ENCODE peak calls at places on chromosome 15, in eight cellular contexts. One of them, this sample, is unnamed.

GRCh38 chr15:60004019-60004845 is at the start of gene FOXB1:
- DNase-seq in Peyer's patch: no peak
- DNase-seq in activated CD4-positive, alpha-beta T cell treated with anti-CD3 and anti-CD28 coated beads for 48 hours: peak; percentile 45
- DNase-seq in T-helper 2 cell: no peak
- DNase-seq in GM03348: no peak
- DNase-seq in neuronal stem cell: peak; percentile 80
- DNase-seq in left ventricle myocardium inferior: no peak
- DNase-seq in germinal center: no peak
- DNase-seq in this sample: no peak

GRCh38 chr15:76904461-76905012 is 603 bp downstream of the SCAPER start:
- DNase-seq in Peyer's patch: peak; percentile 44
- DNase-seq in activated CD4-positive, alpha-beta T cell treated with anti-CD3 and anti-CD28 coated beads for 48 hours: peak; percentile 18
- DNase-seq in T-helper 2 cell: peak; percentile 8
- DNase-seq in GM03348: peak; percentile 41
- DNase-seq in neuronal stem cell: peak; percentile 38
- DNase-seq in left ventricle myocardium inferior: no peak
- DNase-seq in germinal center: peak; percentile 14
- DNase-seq in this sample: no peak

GRCh38 chr15:74200394-74200793 is 2.2 kb downstream of the STRA6 start:
- DNase-seq in Peyer's patch: no peak
- DNase-seq in activated CD4-positive, alpha-beta T cell treated with anti-CD3 and anti-CD28 coated beads for 48 hours: no peak
- DNase-seq in T-helper 2 cell: no peak
- DNase-seq in GM03348: peak; percentile 88
- DNase-seq in neuronal stem cell: no peak
- DNase-seq in left ventricle myocardium inferior: no peak
- DNase-seq in germinal center: no peak
- DNase-seq in this sample: no peak

GRCh38 chr15:78360426-78360825 is 20.3 kb downstream of the CRABP1 start:
- DNase-seq in Peyer's patch: no peak
- DNase-seq in activated CD4-positive, alpha-beta T cell treated with anti-CD3 and anti-CD28 coated beads for 48 hours: no peak
- DNase-seq in T-helper 2 cell: no peak
- DNase-seq in GM03348: no peak
- DNase-seq in neuronal stem cell: no peak
- DNase-seq in left ventricle myocardium inferior: peak; percentile 34
- DNase-seq in germinal center: no peak
- DNase-seq in this sample: peak; percentile 69

GRCh38 chr15:72482275-72482674 is 8.1 kb downstream of the ARIH1 start:
- DNase-seq in Peyer's patch: no peak
- DNase-seq in activated CD4-positive, alpha-beta T cell treated with anti-CD3 and anti-CD28 coated beads for 48 hours: no peak
- DNase-seq in T-helper 2 cell: no peak
- DNase-seq in GM03348: no peak
- DNase-seq in neuronal stem cell: no peak
- DNase-seq in left ventricle myocardium inferior: no peak
- DNase-seq in germinal center: no peak
- DNase-seq in this sample: no peak

GRCh38 chr15:34754171-34754580 is 622 bp downstream of the GJD2 start:
- DNase-seq in Peyer's patch: no peak
- DNase-seq in activated CD4-positive, alpha-beta T cell treated with anti-CD3 and anti-CD28 coated beads for 48 hours: no peak
- DNase-seq in T-helper 2 cell: no peak
- DNase-seq in GM03348: no peak
- DNase-seq in neuronal stem cell: no peak
- DNase-seq in left ventricle myocardium inferior: no peak
- DNase-seq in germinal center: no peak
- DNase-seq in this sample: no peak

GRCh38 chr15:33048255-33048654 is 146.3 kb downstream of the FMN1 start:
- DNase-seq in Peyer's patch: no peak
- DNase-seq in activated CD4-positive, alpha-beta T cell treated with anti-CD3 and anti-CD28 coated beads for 48 hours: no peak
- DNase-seq in T-helper 2 cell: no peak
- DNase-seq in GM03348: no peak
- DNase-seq in neuronal stem cell: peak; percentile 36
- DNase-seq in left ventricle myocardium inferior: no peak
- DNase-seq in germinal center: no peak
- DNase-seq in this sample: no peak

GRCh38 chr15:39504812-39505211 is 76.1 kb upstream of the THBS1 start:
- DNase-seq in Peyer's patch: no peak
- DNase-seq in activated CD4-positive, alpha-beta T cell treated with anti-CD3 and anti-CD28 coated beads for 48 hours: no peak
- DNase-seq in T-helper 2 cell: no peak
- DNase-seq in GM03348: peak; percentile 60
- DNase-seq in neuronal stem cell: no peak
- DNase-seq in left ventricle myocardium inferior: no peak
- DNase-seq in germinal center: no peak
- DNase-seq in this sample: peak; percentile 41

GRCh38 chr15:86935841-86936240 is 856.2 kb downstream of the AGBL1 start:
- DNase-seq in Peyer's patch: no peak
- DNase-seq in activated CD4-positive, alpha-beta T cell treated with anti-CD3 and anti-CD28 coated beads for 48 hours: no peak
- DNase-seq in T-helper 2 cell: no peak
- DNase-seq in GM03348: no peak
- DNase-seq in neuronal stem cell: no peak
- DNase-seq in left ventricle myocardium inferior: no peak
- DNase-seq in germinal center: no peak
- DNase-seq in this sample: no peak

GRCh38 chr15:76501726-76502125 is 165.2 kb downstream of the ISL2 start:
- DNase-seq in Peyer's patch: no peak
- DNase-seq in activated CD4-positive, alpha-beta T cell treated with anti-CD3 and anti-CD28 coated beads for 48 hours: no peak
- DNase-seq in T-helper 2 cell: no peak
- DNase-seq in GM03348: peak; percentile 14
- DNase-seq in neuronal stem cell: no peak
- DNase-seq in left ventricle myocardium inferior: no peak
- DNase-seq in germinal center: no peak
- DNase-seq in this sample: no peak

GRCh38 chr15:74374648-74375302 is 7.3 kb upstream of the CYP11A1 start:
- DNase-seq in Peyer's patch: no peak
- DNase-seq in activated CD4-positive, alpha-beta T cell treated with anti-CD3 and anti-CD28 coated beads for 48 hours: no peak
- DNase-seq in T-helper 2 cell: no peak
- DNase-seq in GM03348: no peak
- DNase-seq in neuronal stem cell: no peak
- DNase-seq in left ventricle myocardium inferior: no peak
- DNase-seq in germinal center: no peak
- DNase-seq in this sample: no peak

GRCh38 chr15:64149424-64150235 is 1.9 kb upstream of the SNX22 start:
- DNase-seq in Peyer's patch: no peak
- DNase-seq in activated CD4-positive, alpha-beta T cell treated with anti-CD3 and anti-CD28 coated beads for 48 hours: peak; percentile 33
- DNase-seq in T-helper 2 cell: no peak
- DNase-seq in GM03348: no peak
- DNase-seq in neuronal stem cell: no peak
- DNase-seq in left ventricle myocardium inferior: no peak
- DNase-seq in germinal center: peak; percentile 45
- DNase-seq in this sample: no peak

GRCh38 chr15:87572381-87572780 is 684.2 kb downstream of the NTRK3 start:
- DNase-seq in Peyer's patch: no peak
- DNase-seq in activated CD4-positive, alpha-beta T cell treated with anti-CD3 and anti-CD28 coated beads for 48 hours: no peak
- DNase-seq in T-helper 2 cell: no peak
- DNase-seq in GM03348: no peak
- DNase-seq in neuronal stem cell: no peak
- DNase-seq in left ventricle myocardium inferior: no peak
- DNase-seq in germinal center: no peak
- DNase-seq in this sample: no peak

GRCh38 chr15:46316024-46316423 is 681.2 kb downstream of the SQOR start:
- DNase-seq in Peyer's patch: no peak
- DNase-seq in activated CD4-positive, alpha-beta T cell treated with anti-CD3 and anti-CD28 coated beads for 48 hours: no peak
- DNase-seq in T-helper 2 cell: no peak
- DNase-seq in GM03348: no peak
- DNase-seq in neuronal stem cell: no peak
- DNase-seq in left ventricle myocardium inferior: no peak
- DNase-seq in germinal center: no peak
- DNase-seq in this sample: no peak

GRCh38 chr15:84400820-84401219 is 165.2 kb downstream of the GOLGA6L4 start:
- DNase-seq in Peyer's patch: no peak
- DNase-seq in activated CD4-positive, alpha-beta T cell treated with anti-CD3 and anti-CD28 coated beads for 48 hours: no peak
- DNase-seq in T-helper 2 cell: no peak
- DNase-seq in GM03348: no peak
- DNase-seq in neuronal stem cell: no peak
- DNase-seq in left ventricle myocardium inferior: no peak
- DNase-seq in germinal center: no peak
- DNase-seq in this sample: no peak

GRCh38 chr15:66865622-66866611 is 163.9 kb downstream of the SMAD6 start:
- DNase-seq in Peyer's patch: peak; percentile 82
- DNase-seq in activated CD4-positive, alpha-beta T cell treated with anti-CD3 and anti-CD28 coated beads for 48 hours: no peak
- DNase-seq in T-helper 2 cell: no peak
- DNase-seq in GM03348: no peak
- DNase-seq in neuronal stem cell: no peak
- DNase-seq in left ventricle myocardium inferior: peak; percentile 44
- DNase-seq in germinal center: peak; percentile 89
- DNase-seq in this sample: no peak